ENCODE peak calls at places on chromosomes 13 and 19, in six cellular contexts. D is cardiac muscle cell; T is Kasumi-1; I is stimulated activated naive CD8-positive, alpha-beta T cell treated with anti-CD3 and anti-CD28 coated beads, Interleukin-15, Interleukin-2, amounts not matched to agents 100 U/mL and 50 U/mL, for 24 hours; A is H9; B is HTR-8/SVneo. R is an unnamed sample.

GRCh38 chr13:74253161-74253560 is 119.0 kb upstream of the KLF12 start:
- DNase-seq in D (no peak), T (no peak), I (no peak), A (no peak), B (no peak), R (no peak)

GRCh38 chr19:19081642-19082151 is 17.9 kb downstream of the SLC25A42 start:
- DNase-seq in D (no peak), T (no peak), I (no peak), A (no peak), B (no peak), R (no peak)

GRCh38 chr19:54691582-54692293 is 29.0 kb downstream of the LILRB4 start:
- DNase-seq in D (no peak), T (no peak), I (no peak), A (no peak), B (no peak), R (no peak)

GRCh38 chr13:58573742-58574141 is 942.2 kb downstream of the PCDH17 start:
- DNase-seq in D (no peak), T (peak), I (no peak), A (no peak), B (no peak), R (no peak)

GRCh38 chr13:80533175-80533574 is 192.2 kb upstream of the SPRY2 start:
- DNase-seq in D (no peak), T (no peak), I (no peak), A (no peak), B (no peak), R (no peak)

GRCh38 chr13:76882431-76882830 is 3.8 kb downstream of the KCTD12 start:
- DNase-seq in D (no peak), T (peak), I (no peak), A (no peak), B (no peak), R (no peak)

GRCh38 chr13:67390462-67391093 is 160.4 kb upstream of the PCDH9 start:
- DNase-seq in D (no peak), T (no peak), I (no peak), A (no peak), B (no peak), R (no peak)

GRCh38 chr13:103187621-103188020 is 121.4 kb upstream of the SLC10A2 start:
- DNase-seq in D (peak), T (no peak), I (no peak), A (no peak), B (no peak), R (no peak)

GRCh38 chr13:94878721-94879120 is 166.4 kb upstream of the SOX21 start:
- DNase-seq in D (no peak), T (no peak), I (no peak), A (no peak), B (no peak), R (no peak)

GRCh38 chr19:29666634-29667389 is 1.6 kb downstream of the PLEKHF1 start:
- DNase-seq in D (peak), T (no peak), I (peak), A (peak), B (no peak), R (peak)

GRCh38 chr13:104586010-104586746 is 1520.0 kb upstream of the SLC10A2 start:
- DNase-seq in D (no peak), T (no peak), I (no peak), A (no peak), B (no peak), R (no peak)

GRCh38 chr13:73268306-73268705 is 209.5 kb downstream of the KLF5 start:
- DNase-seq in D (no peak), T (no peak), I (no peak), A (no peak), B (no peak), R (no peak)

GRCh38 chr19:36524617-36525016 is 3.5 kb downstream of the ZNF260 start:
- DNase-seq in D (no peak), T (no peak), I (no peak), A (no peak), B (no peak), R (no peak)

GRCh38 chr13:36130542-36131214 is 504 bp downstream of the DCLK1 start:
- DNase-seq in D (peak), T (no peak), I (no peak), A (peak), B (no peak), R (no peak)

GRCh38 chr13:113746671-113747070 is 12.4 kb upstream of the TMEM255B start:
- DNase-seq in D (no peak), T (no peak), I (no peak), A (no peak), B (no peak), R (no peak)

GRCh38 chr19:49921871-49922755 is 6.9 kb upstream of the ATF5 start:
- DNase-seq in D (no peak), T (no peak), I (no peak), A (no peak), B (no peak), R (peak)

GRCh38 chr13:113726961-113727411 is 32.0 kb upstream of the TMEM255B start:
- DNase-seq in D (no peak), T (no peak), I (no peak), A (no peak), B (no peak), R (no peak)

GRCh38 chr19:34573226-34573864 is 91.8 kb downstream of the WTIP start:
- DNase-seq in D (no peak), T (no peak), I (no peak), A (no peak), B (no peak), R (no peak)

GRCh38 chr13:46622918-46623256 is 69.9 kb downstream of the LRCH1 start:
- DNase-seq in D (no peak), T (no peak), I (no peak), A (no peak), B (peak), R (no peak)

GRCh38 chr19:2307518-2308012 is 389 bp downstream of the LINGO3 start:
- DNase-seq in D (no peak), T (no peak), I (no peak), A (no peak), B (no peak), R (no peak)

GRCh38 chr19:33124207-33125098 is 7.5 kb upstream of the WDR88 start:
- DNase-seq in D (no peak), T (no peak), I (no peak), A (no peak), B (no peak), R (no peak)

GRCh38 chr19:1685046-1685445 is 32.6 kb upstream of the TCF3 start:
- DNase-seq in D (no peak), T (no peak), I (no peak), A (no peak), B (no peak), R (no peak)

GRCh38 chr19:12766051-12766521 is 9.3 kb downstream of the HOOK2 start:
- DNase-seq in D (peak), T (peak), I (no peak), A (peak), B (no peak), R (peak)

GRCh38 chr13:73039201-73040108 is 19.4 kb upstream of the KLF5 start:
- DNase-seq in D (no peak), T (no peak), I (no peak), A (no peak), B (no peak), R (no peak)

GRCh38 chr19:12689581-12690216 is 1.9 kb downstream of the GNG14 start:
- DNase-seq in D (no peak), T (peak), I (no peak), A (no peak), B (no peak), R (no peak)

GRCh38 chr19:48171584-48172170 is 1.2 kb downstream of the ZSWIM9 start:
- DNase-seq in D (no peak), T (no peak), I (no peak), A (no peak), B (no peak), R (no peak)

GRCh38 chr19:4609878-4610511 is 29.3 kb upstream of the TNFAIP8L1 start:
- DNase-seq in D (no peak), T (peak), I (no peak), A (peak), B (no peak), R (no peak)

GRCh38 chr19:55086730-55087541 is 11.3 kb downstream of the EPS8L1 start:
- DNase-seq in D (peak), T (no peak), I (peak), A (peak), B (no peak), R (peak)

GRCh38 chr13:69857188-69857821 is 250.3 kb upstream of the ATXN8OS start:
- DNase-seq in D (peak), T (peak), I (no peak), A (no peak), B (peak), R (no peak)

GRCh38 chr13:30892966-30893365 is 13.1 kb upstream of the MEDAG start:
- DNase-seq in D (peak), T (no peak), I (peak), A (peak), B (no peak), R (peak)

GRCh38 chr19:55090564-55090963 is 14.9 kb downstream of the EPS8L1 start:
- DNase-seq in D (no peak), T (no peak), I (no peak), A (no peak), B (no peak), R (no peak)

GRCh38 chr19:15869109-15869555 is 28.7 kb downstream of the CYP4F2 start:
- DNase-seq in D (no peak), T (peak), I (peak), A (no peak), B (peak), R (peak)

GRCh38 chr13:110419391-110419791 is 112.3 kb downstream of the COL4A2 start:
- DNase-seq in D (no peak), T (no peak), I (no peak), A (no peak), B (no peak), R (no peak)

GRCh38 chr13:103815619-103816018 is 749.4 kb upstream of the SLC10A2 start:
- DNase-seq in D (no peak), T (no peak), I (no peak), A (no peak), B (no peak), R (no peak)

GRCh38 chr13:51935326-51936171 is 73.8 kb downstream of the CCDC70 start:
- DNase-seq in D (peak), T (peak), I (no peak), A (peak), B (peak), R (no peak)

GRCh38 chr19:13339869-13340268 is 166.4 kb downstream of the CACNA1A start:
- DNase-seq in D (peak), T (no peak), I (no peak), A (no peak), B (no peak), R (no peak)

GRCh38 chr19:11921852-11922495 is 2.9 kb upstream of the ZNF700 start:
- DNase-seq in D (peak), T (no peak), I (no peak), A (no peak), B (no peak), R (no peak)

GRCh38 chr19:49927526-49928264 is 1.3 kb upstream of the ATF5 start:
- DNase-seq in D (no peak), T (no peak), I (no peak), A (no peak), B (no peak), R (no peak)

GRCh38 chr13:44218501-44219240 is 155.0 kb upstream of the SERP2 start:
- DNase-seq in D (no peak), T (no peak), I (no peak), A (no peak), B (no peak), R (no peak)

R was measured in activated CD4-positive, alpha-beta memory T cell treated with anti-CD3 and anti-CD28 coated beads for 36 hours.